ENCODE peak calls at places on chromosomes 1 and 21, in seven cellular contexts. K is nephron progenitor cell, T is mesothelial cell of epicardium, A is astrocyte of the spinal cord, I is LNCaP clone FGC, U is BJ, S is activated B cell treated with CpG ODN at 0.5 μM for 24 hours. X is an unnamed sample.

GRCh38 chr1:224809613-224810012 is 119.9 kb upstream of the DNAH14 start:
- DNase-seq in K (no peak), T (no peak), A (no peak), I (no peak), U (no peak), S (no peak), X (no peak)

GRCh38 chr1:53616511-53616910 is 122.5 kb downstream of the GLIS1 start:
- DNase-seq in K (no peak), T (peak), A (no peak), I (no peak), U (no peak), S (no peak), X (no peak)

GRCh38 chr1:55007626-55008025 is 8.9 kb downstream of the BSND start:
- DNase-seq in K (no peak), T (no peak), A (peak), I (no peak), U (peak), S (no peak), X (no peak)

GRCh38 chr1:222543817-222544216 is 4.1 kb downstream of the HHIPL2 start:
- DNase-seq in K (no peak), T (no peak), A (no peak), I (no peak), U (no peak), S (no peak), X (no peak)

GRCh38 chr1:160755864-160756616 is 17.0 kb downstream of the SLAMF7 start:
- DNase-seq in K (no peak), T (no peak), A (no peak), I (no peak), U (no peak), S (no peak), X (no peak)

GRCh38 chr1:210123924-210124589 is 108.5 kb upstream of the SERTAD4 start:
- DNase-seq in K (no peak), T (no peak), A (peak), I (no peak), U (peak), S (no peak), X (no peak)

GRCh38 chr1:13807213-13807612 is 107.2 kb downstream of the PRDM2 start:
- DNase-seq in K (peak), T (no peak), A (no peak), I (no peak), U (no peak), S (no peak), X (no peak)

GRCh38 chr1:90706437-90707362 is 10.4 kb downstream of the BARHL2 start:
- DNase-seq in K (peak), T (no peak), A (no peak), I (peak), U (no peak), S (no peak), X (no peak)

GRCh38 chr1:38787041-38787440 is 72.5 kb downstream of the RRAGC start:
- DNase-seq in K (no peak), T (no peak), A (no peak), I (no peak), U (no peak), S (no peak), X (no peak)

GRCh38 chr1:240086726-240087125 is 5.0 kb upstream of the FMN2 start:
- DNase-seq in K (no peak), T (no peak), A (no peak), I (no peak), U (no peak), S (no peak), X (no peak)

GRCh38 chr1:158035976-158036583 is 42.6 kb downstream of the KIRREL1 start:
- DNase-seq in K (peak), T (peak), A (peak), I (no peak), U (no peak), S (no peak), X (no peak)

GRCh38 chr1:95340056-95340455 is 106.0 kb downstream of the RWDD3 start:
- DNase-seq in K (no peak), T (no peak), A (no peak), I (no peak), U (no peak), S (no peak), X (no peak)

GRCh38 chr1:151238467-151238739 is 16.1 kb upstream of the PSMD4 start:
- DNase-seq in K (no peak), T (no peak), A (peak), I (no peak), U (peak), S (no peak), X (no peak)

GRCh38 chr1:31183927-31184554 is 55.6 kb downstream of the NKAIN1 start:
- DNase-seq in K (peak), T (peak), A (no peak), I (peak), U (no peak), S (peak), X (no peak)

GRCh38 chr1:162357681-162358266 is 18.9 kb downstream of the SPATA46 start:
- DNase-seq in K (no peak), T (no peak), A (peak), I (no peak), U (no peak), S (no peak), X (no peak)

GRCh38 chr1:218592688-218593087 is 247.6 kb downstream of the TGFB2 start:
- DNase-seq in K (no peak), T (no peak), A (peak), I (no peak), U (peak), S (no peak), X (no peak)

GRCh38 chr21:42456457-42456856 is 39.6 kb downstream of the RSPH1 start:
- DNase-seq in K (no peak), T (no peak), A (peak), I (no peak), U (no peak), S (no peak), X (no peak)

GRCh38 chr21:42685036-42685435 is 31.6 kb downstream of the PDE9A start:
- DNase-seq in K (no peak), T (no peak), A (no peak), I (no peak), U (no peak), S (no peak), X (no peak)

GRCh38 chr1:178310685-178311105 is 186.1 kb downstream of the CLEC20A start:
- DNase-seq in K (peak), T (no peak), A (peak), I (peak), U (peak), S (no peak), X (peak)

GRCh38 chr1:15736035-15736665 is at the start of gene SLC25A34:
- DNase-seq in K (no peak), T (no peak), A (no peak), I (peak), U (no peak), S (no peak), X (peak)

GRCh38 chr21:37565530-37566223 is 199.1 kb downstream of the DYRK1A start:
- DNase-seq in K (no peak), T (no peak), A (peak), I (no peak), U (peak), S (no peak), X (no peak)

GRCh38 chr1:4584471-4584870 is 69.9 kb upstream of the AJAP1 start:
- DNase-seq in K (no peak), T (no peak), A (no peak), I (no peak), U (no peak), S (no peak), X (no peak)

GRCh38 chr1:87760100-87760499 is 431.4 kb downstream of the LMO4 start:
- DNase-seq in K (no peak), T (no peak), A (no peak), I (no peak), U (peak), S (no peak), X (no peak)

GRCh38 chr1:223031690-223032601 is 111.1 kb downstream of the TLR5 start:
- DNase-seq in K (no peak), T (no peak), A (peak), I (no peak), U (peak), S (no peak), X (no peak)

GRCh38 chr1:166122873-166123466 is 43.8 kb downstream of the FAM78B start:
- DNase-seq in K (no peak), T (no peak), A (no peak), I (no peak), U (no peak), S (no peak), X (no peak)

GRCh38 chr1:113219377-113219776 is 146.4 kb downstream of the LRIG2 start:
- DNase-seq in K (no peak), T (no peak), A (no peak), I (no peak), U (no peak), S (no peak), X (no peak)
- TF ChIP-seq CTCF in K (no peak), T (no peak), A (peak), I (no peak), U (peak), S (no peak), X (no peak)

GRCh38 chr1:155325596-155325893 is 4.9 kb downstream of the RUSC1 start:
- DNase-seq in K (no peak), T (no peak), A (no peak), I (no peak), U (no peak), S (no peak), X (no peak)

GRCh38 chr1:155324041-155324716 is 3.5 kb downstream of the RUSC1 start:
- DNase-seq in K (peak), T (peak), A (peak), I (peak), U (peak), S (peak), X (peak)

GRCh38 chr1:155326020-155326526 is 5.4 kb downstream of the RUSC1 start:
- DNase-seq in K (no peak), T (no peak), A (no peak), I (no peak), U (no peak), S (no peak), X (no peak)

GRCh38 chr1:155323729-155324040 is 3.0 kb downstream of the RUSC1 start:
- DNase-seq in K (peak), T (peak), A (peak), I (peak), U (peak), S (peak), X (peak)

DNA sequence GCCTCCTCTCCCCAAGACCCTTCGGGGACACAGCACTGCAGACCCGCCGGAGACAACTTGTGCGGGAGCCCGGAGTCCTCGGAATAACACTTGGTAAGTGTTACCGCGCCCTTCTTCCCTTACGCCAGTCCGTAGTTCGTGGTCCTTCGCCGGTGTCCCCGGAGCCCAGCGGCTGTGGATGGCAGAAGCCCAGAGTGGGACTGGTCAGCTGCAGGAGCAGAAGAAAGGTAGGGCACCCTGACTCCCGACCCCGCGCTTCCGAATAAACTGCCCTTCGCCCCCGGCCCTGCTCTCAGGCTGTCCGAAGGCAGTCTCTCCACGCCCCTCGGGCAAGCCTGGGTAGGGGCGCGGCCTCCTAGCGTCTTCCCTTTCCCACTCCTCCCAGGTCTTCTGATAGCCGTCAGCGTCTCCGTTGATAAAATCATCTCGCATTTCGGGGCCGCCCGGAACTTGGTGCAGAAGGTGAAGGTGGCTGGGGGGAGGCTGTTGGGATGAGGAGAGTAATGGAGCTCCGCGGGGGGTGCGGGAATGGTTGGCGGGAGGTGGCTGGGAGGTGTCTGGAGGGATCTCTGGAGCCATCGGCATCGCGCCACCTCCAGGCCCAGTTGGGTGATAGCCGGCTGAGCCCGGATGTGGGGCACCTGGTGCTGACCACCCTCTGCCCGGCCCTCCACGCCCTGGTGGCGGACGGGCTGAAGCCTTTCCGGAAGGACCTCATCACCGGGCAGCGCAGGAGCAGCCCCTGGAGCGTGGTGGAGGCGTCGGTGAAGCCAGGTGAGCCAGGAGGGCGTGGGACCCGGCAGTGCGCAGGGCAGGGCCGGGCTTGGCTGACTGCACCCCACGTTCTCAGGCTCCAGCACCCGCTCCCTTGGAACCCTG is 4.3 kb downstream of the RUSC1 start:
- DNase-seq in K (peak), T (peak), A (peak), I (no peak), U (no peak), S (peak), X (peak)
- TF ChIP-seq CTCF in K (peak), T (no peak), A (peak), I (peak), U (peak), S (no peak), X (peak)

GRCh38 chr1:1299686-1300351 is 7.9 kb downstream of the ACAP3 start:
- DNase-seq in K (no peak), T (no peak), A (no peak), I (no peak), U (no peak), S (no peak), X (no peak)
- TF ChIP-seq CTCF in K (peak), T (peak), A (peak), I (peak), U (peak), S (no peak), X (peak)

GRCh38 chr1:93729502-93729901 is 47.9 kb upstream of the BCAR3 start:
- DNase-seq in K (no peak), T (no peak), A (no peak), I (no peak), U (no peak), S (no peak), X (no peak)

GRCh38 chr1:93730621-93731020 is 49.0 kb upstream of the BCAR3 start:
- DNase-seq in K (no peak), T (no peak), A (no peak), I (no peak), U (no peak), S (no peak), X (no peak)

GRCh38 chr1:93734999-93735398 is 53.4 kb upstream of the BCAR3 start:
- DNase-seq in K (no peak), T (no peak), A (no peak), I (no peak), U (no peak), S (no peak), X (no peak)

GRCh38 chr1:93733340-93733739 is 51.7 kb upstream of the BCAR3 start:
- DNase-seq in K (no peak), T (no peak), A (no peak), I (no peak), U (no peak), S (no peak), X (no peak)

GRCh38 chr1:93732514-93732913 is 50.9 kb upstream of the BCAR3 start:
- DNase-seq in K (no peak), T (no peak), A (no peak), I (no peak), U (no peak), S (no peak), X (no peak)
- TF ChIP-seq CTCF in K (peak), T (no peak), A (peak), I (no peak), U (peak), S (no peak), X (no peak)

GRCh38 chr21:19463966-19464365 is 1060.4 kb upstream of the TMPRSS15 start:
- DNase-seq in K (no peak), T (no peak), A (no peak), I (no peak), U (no peak), S (no peak), X (no peak)

GRCh38 chr21:19458295-19458694 is 1054.7 kb upstream of the TMPRSS15 start:
- DNase-seq in K (no peak), T (no peak), A (no peak), I (no peak), U (no peak), S (no peak), X (no peak)

DNA sequence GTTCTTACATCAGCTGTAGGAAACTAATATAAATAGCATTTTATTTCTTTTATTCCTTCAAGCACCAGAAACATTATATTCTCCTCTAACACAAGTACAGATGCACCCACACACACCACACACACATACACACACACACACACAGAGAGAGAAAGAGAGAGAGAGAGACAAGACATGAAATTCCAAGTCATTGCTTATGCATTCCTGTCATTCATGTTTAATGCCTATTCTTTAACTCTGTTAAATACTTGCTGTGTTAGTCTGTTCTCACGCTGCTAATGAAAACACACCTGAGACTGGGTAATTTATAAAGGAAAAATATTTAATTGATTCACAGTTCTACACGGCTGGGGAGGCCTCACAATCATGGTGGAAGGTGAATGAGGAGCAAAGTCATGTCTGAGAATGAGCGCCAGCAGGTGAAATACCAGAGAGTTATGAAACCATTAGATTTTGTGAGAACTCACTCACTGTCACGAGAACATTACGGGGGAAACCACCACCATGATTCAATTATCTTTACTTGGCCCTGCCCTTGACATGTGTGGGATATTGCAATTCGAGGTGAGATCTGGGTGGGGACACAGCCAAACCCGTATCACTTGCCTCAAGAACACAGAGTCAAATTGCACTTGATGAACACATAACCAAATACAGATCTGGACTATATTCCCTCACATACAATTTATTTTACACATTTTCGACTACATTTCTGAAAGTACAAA is 1058.1 kb upstream of the TMPRSS15 start:
- DNase-seq in K (no peak), T (no peak), A (no peak), I (no peak), U (no peak), S (no peak), X (no peak)
- TF ChIP-seq CTCF in K (no peak), T (no peak), A (no peak), I (no peak), U (no peak), S (no peak), X (no peak)

GRCh38 chr21:35674895-35675470 is 385.3 kb downstream of the SETD4 start:
- DNase-seq in K (no peak), T (no peak), A (peak), I (no peak), U (no peak), S (no peak), X (no peak)
- TF ChIP-seq CTCF in K (no peak), T (no peak), A (no peak), I (no peak), U (no peak), S (no peak), X (no peak)

DNA sequence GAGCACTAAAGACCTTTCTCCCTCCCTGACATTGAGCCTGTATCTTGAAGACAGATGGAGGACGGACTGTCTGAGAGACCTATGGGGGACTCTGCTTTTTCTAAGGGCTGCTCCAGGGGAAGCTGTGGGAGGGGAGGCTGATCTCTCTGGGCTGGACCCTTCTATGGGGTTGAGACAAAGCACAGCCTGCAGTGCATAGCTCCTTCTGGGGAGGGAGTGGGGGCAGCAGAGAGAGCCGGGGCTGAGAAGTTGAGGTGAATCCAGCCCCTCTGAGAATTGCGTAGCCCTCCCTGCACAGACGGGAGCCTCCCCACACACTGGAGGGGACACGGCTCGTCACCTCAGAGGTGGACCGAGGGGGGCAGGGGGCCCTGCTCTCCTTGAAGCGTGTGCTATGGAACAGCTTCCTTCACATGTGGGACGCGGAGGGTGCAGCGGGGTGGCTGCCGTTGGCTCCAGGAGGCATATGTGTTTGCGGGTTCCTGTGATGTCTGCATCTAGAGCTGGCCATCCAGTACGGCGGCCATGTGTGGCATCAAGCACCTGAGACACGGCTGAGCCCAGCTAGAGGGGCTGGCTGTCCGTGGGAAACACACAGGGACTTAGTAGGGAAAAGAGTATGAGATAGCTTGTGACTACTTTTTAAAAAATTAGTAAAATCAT is 299.1 kb downstream of the CAMTA1 start:
- DNase-seq in K (no peak), T (no peak), A (no peak), I (no peak), U (no peak), S (no peak), X (no peak)
- TF ChIP-seq CTCF in K (no peak), T (no peak), A (no peak), I (no peak), U (no peak), S (no peak), X (no peak)

GRCh38 chr1:41754540-41754939 is 164.2 kb downstream of the HIVEP3 start:
- DNase-seq in K (no peak), T (no peak), A (no peak), I (no peak), U (no peak), S (no peak), X (no peak)
- TF ChIP-seq CTCF in K (no peak), T (no peak), A (peak), I (peak), U (no peak), S (no peak), X (no peak)